ENCODE peak calls at places on chromosomes 12 and 14, in seven cellular contexts. A, C, O, S, Q, Z and H are unnamed samples.

GRCh38 chr12:79397609-79398008 is 293.2 kb downstream of the PAWR start:
- DNase-seq in C (no peak), Q (no peak), A (no peak), S (no peak), O (no peak), Z (no peak), H (no peak)

GRCh38 chr12:39619316-39619659 is 315 bp downstream of the ABCD2 start:
- DNase-seq in O (no peak), C (peak), Z (no peak), Q (peak), S (no peak), A (no peak), H (no peak)

GRCh38 chr12:87425942-87426554 is 603.2 kb downstream of the C12orf50 start:
- DNase-seq in A (no peak), S (no peak), Z (no peak), Q (no peak), C (no peak), O (no peak), H (no peak)

GRCh38 chr14:23750357-23750756 is 114.2 kb downstream of the DHRS2 start:
- DNase-seq in Q (no peak), C (no peak), A (no peak), Z (no peak), O (no peak), S (no peak), H (no peak)

GRCh38 chr14:69527635-69528034 is 43.1 kb downstream of the PLEKHD1 start:
- DNase-seq in A (no peak), S (no peak), C (no peak), Z (no peak), Q (no peak), O (no peak), H (no peak)

GRCh38 chr14:90491868-90492560 is 95.2 kb downstream of the CALM1 start:
- DNase-seq in Z (no peak), S (no peak), A (no peak), O (peak), C (peak), Q (no peak), H (no peak)

GRCh38 chr12:58961166-58961565 is 40.9 kb upstream of the LRIG3 start:
- DNase-seq in A (no peak), S (no peak), C (no peak), O (no peak), Z (no peak), Q (no peak), H (no peak)

GRCh38 chr12:93879476-93880376 is 202.6 kb downstream of the CRADD start:
- DNase-seq in A (peak), S (no peak), O (no peak), Q (peak), C (no peak), Z (no peak), H (no peak)

GRCh38 chr12:49293056-49293956 is 1.6 kb upstream of the PRPH start:
- DNase-seq in Z (no peak), S (no peak), Q (peak), A (no peak), O (no peak), C (peak), H (no peak)

GRCh38 chr12:1606021-1606622 is 11.7 kb upstream of the FBXL14 start:
- DNase-seq in Z (no peak), Q (no peak), C (peak), S (peak), O (peak), A (peak), H (no peak)

GRCh38 chr12:123478762-123479161 is 20.8 kb downstream of the SNRNP35 start:
- DNase-seq in C (no peak), A (no peak), Q (no peak), Z (no peak), S (no peak), O (no peak), H (no peak)

GRCh38 chr12:27207626-27208413 is 36.3 kb upstream of the STK38L start:
- DNase-seq in A (peak), Z (no peak), S (no peak), C (no peak), Q (no peak), O (no peak), H (no peak)

GRCh38 chr12:6852651-6853354 is 853 bp downstream of the USP5 start:
- DNase-seq in O (no peak), C (peak), Z (no peak), Q (peak), A (peak), S (no peak), H (peak)

GRCh38 chr12:9039397-9039977 is 50.1 kb downstream of the KLRG1 start:
- DNase-seq in O (no peak), C (peak), S (no peak), Z (peak), Q (no peak), A (peak), H (peak)

GRCh38 chr12:127957001-127957660 is 309.8 kb upstream of the TMEM132C start:
- DNase-seq in O (no peak), A (peak), C (no peak), Z (no peak), Q (no peak), S (no peak), H (no peak)